ENCODE peak calls at places on chromosome 15, in four cellular contexts. S is substantia nigra, H is iris pigment epithelial cell, K is Panc1. L is an unnamed sample.

GRCh38 chr15:58840048-58840447 is 68.9 kb downstream of the MINDY2 start:
- DNase-seq in S (no peak), H (peak; percentile 79), K (no peak), L (no peak)

GRCh38 chr15:65579762-65580161 is 31.2 kb downstream of the INTS14 start:
- DNase-seq in S (no peak), H (no peak), K (no peak), L (no peak)

GRCh38 chr15:69610264-69610663 is 157.6 kb downstream of the RPLP1 start:
- DNase-seq in S (no peak), H (peak; percentile 27), K (no peak), L (no peak)

GRCh38 chr15:66982816-66983215 is 82.6 kb upstream of the SMAD3 start:
- DNase-seq in S (no peak), H (no peak), K (no peak), L (no peak)

GRCh38 chr15:80479191-80479590 is 75.0 kb downstream of the ARNT2 start:
- DNase-seq in S (no peak), H (no peak), K (no peak), L (no peak)

GRCh38 chr15:63900306-63900705 is 66.6 kb upstream of the HERC1 start:
- DNase-seq in S (no peak), H (no peak), K (no peak), L (no peak)

GRCh38 chr15:70469651-70470555 is 293.5 kb downstream of the UACA start:
- DNase-seq in S (no peak), H (no peak), K (no peak), L (no peak)

GRCh38 chr15:91655891-91656290 is 197.6 kb upstream of the SLCO3A1 start:
- DNase-seq in S (no peak), H (no peak), K (no peak), L (no peak)

GRCh38 chr15:70923311-70924080 is 30.9 kb downstream of the LRRC49 start:
- DNase-seq in S (no peak), H (peak; percentile 42), K (no peak), L (no peak)

L was measured in HCT116.